ENCODE peak calls at places on chromosome 5, in ten cellular contexts. J is MM.1S, S is IMR-90, P is cardiac muscle cell, L is left ventricle myocardium inferior, G is choroid plexus epithelial cell, Q is coronary artery, N is GM23338, O is Calu3, R is WTC11. Z is an unnamed sample.

GRCh38 chr5:169695919-169696490 is 58.9 kb downstream of the DOCK2 start:
- DNase-seq in J (no peak), S (peak), P (no peak), L (no peak), G (peak), Q (no peak), N (no peak), O (no peak), R (no peak), Z (no peak)

GRCh38 chr5:68122439-68122906 is 93.1 kb upstream of the PIK3R1 start:
- DNase-seq in J (no peak), S (no peak), P (no peak), L (no peak), G (no peak), Q (no peak), N (no peak), O (no peak), R (no peak), Z (no peak)

GRCh38 chr5:65906256-65906655 is 20.1 kb upstream of the ERBIN start:
- DNase-seq in J (no peak), S (no peak), P (no peak), L (no peak), G (no peak), Q (no peak), N (no peak), O (no peak), R (no peak), Z (no peak)

GRCh38 chr5:174624754-174625506 is 99.5 kb upstream of the MSX2 start:
- DNase-seq in J (no peak), S (peak), P (no peak), L (no peak), G (no peak), Q (no peak), N (no peak), O (no peak), R (no peak), Z (no peak)

GRCh38 chr5:58085800-58086199 is 374.1 kb downstream of the PLK2 start:
- DNase-seq in J (no peak), S (peak), P (no peak), L (no peak), G (peak), Q (no peak), N (no peak), O (peak), R (no peak), Z (no peak)

GRCh38 chr5:149409268-149409948 is 30.3 kb upstream of the IL17B start:
- DNase-seq in J (no peak), S (no peak), P (no peak), L (no peak), G (no peak), Q (peak), N (peak), O (no peak), R (no peak), Z (no peak)

GRCh38 chr5:82425591-82425990 is 147.4 kb upstream of the RPS23 start:
- DNase-seq in J (no peak), S (no peak), P (no peak), L (no peak), G (no peak), Q (no peak), N (no peak), O (no peak), R (no peak), Z (no peak)

GRCh38 chr5:65032250-65032649 is 263.5 kb downstream of the CWC27 start:
- DNase-seq in J (no peak), S (peak), P (no peak), L (no peak), G (peak), Q (no peak), N (no peak), O (no peak), R (no peak), Z (no peak)

GRCh38 chr5:51389582-51390463 is 6.6 kb downstream of the ISL1 start:
- DNase-seq in J (no peak), S (no peak), P (peak), L (no peak), G (no peak), Q (no peak), N (peak), O (no peak), R (peak), Z (no peak)

GRCh38 chr5:117455236-117456233 is 880.9 kb upstream of the SEMA6A start:
- DNase-seq in J (peak), S (no peak), P (peak), L (no peak), G (no peak), Q (no peak), N (peak), O (peak), R (peak), Z (no peak)
- TF ChIP-seq CTCF in J (peak), S (no peak), P (peak), L (peak), G (peak), Q (no peak), N (peak), O (peak), R (peak), Z (peak)

DNA sequence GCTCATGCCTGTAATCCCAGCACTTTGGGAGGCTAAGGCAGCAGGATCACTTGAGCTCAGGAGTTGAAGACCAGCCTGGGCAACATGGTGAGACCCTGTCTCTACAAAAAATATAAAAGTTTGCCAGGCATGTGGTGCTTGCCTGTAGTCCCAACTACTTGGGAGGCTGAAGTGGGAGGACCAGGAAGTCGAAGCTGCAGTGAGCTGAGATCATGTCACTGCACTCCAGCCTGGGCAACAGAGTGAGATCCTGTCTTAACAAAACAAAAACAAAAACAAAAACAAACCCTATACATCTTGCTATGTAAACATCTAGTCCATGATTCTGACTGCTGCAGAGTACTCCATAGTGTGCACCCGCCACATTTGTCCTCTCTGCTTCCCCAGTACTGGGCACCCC is 19.8 kb upstream of the PPP2CA start:
- DNase-seq in J (no peak), S (no peak), P (no peak), L (no peak), G (no peak), Q (no peak), N (no peak), O (no peak), R (no peak), Z (no peak)
- TF ChIP-seq CTCF in J (no peak), S (no peak), P (no peak), L (no peak), G (no peak), Q (no peak), N (no peak), O (no peak), R (no peak), Z (no peak)

GRCh38 chr5:122844136-122844915 is 1.1 kb upstream of the SNX24 start:
- DNase-seq in J (peak), S (no peak), P (peak), L (no peak), G (peak), Q (no peak), N (peak), O (no peak), R (no peak), Z (no peak)
- TF ChIP-seq CTCF in J (no peak), S (no peak), P (no peak), L (no peak), G (no peak), Q (no peak), N (no peak), O (no peak), R (no peak), Z (no peak)

DNA sequence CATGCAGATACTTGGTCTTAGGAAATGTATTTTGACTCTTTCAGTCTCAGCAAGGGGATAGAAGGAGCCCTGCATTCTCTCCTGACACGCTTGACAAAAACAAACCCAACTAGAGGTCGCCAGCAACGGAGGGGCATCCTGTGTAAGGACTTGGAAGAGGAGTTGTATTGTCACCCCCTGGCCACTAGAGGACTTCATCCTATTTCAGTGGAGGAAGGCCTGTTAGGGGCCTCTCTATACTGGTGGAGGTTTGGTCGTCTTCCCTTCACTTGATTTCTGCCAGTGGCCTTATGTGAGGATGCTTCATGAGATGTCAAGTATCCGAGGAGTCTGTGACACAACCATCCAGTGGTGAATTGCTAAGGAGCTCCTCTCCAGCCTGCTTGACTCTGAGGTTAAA is 122.8 kb upstream of the STC2 start:
- DNase-seq in J (no peak), S (peak), P (no peak), L (no peak), G (no peak), Q (no peak), N (peak), O (no peak), R (peak), Z (no peak)
- TF ChIP-seq CTCF in J (peak), S (peak), P (peak), L (peak), G (peak), Q (no peak), N (peak), O (peak), R (peak), Z (peak)

GRCh38 chr5:141360685-141361084 is 891 bp downstream of the PCDHGB2 start:
- DNase-seq in J (no peak), S (no peak), P (no peak), L (no peak), G (no peak), Q (no peak), N (no peak), O (no peak), R (no peak), Z (no peak)

GRCh38 chr5:141356133-141356532 is 1.3 kb downstream of the PCDHGA4 start:
- DNase-seq in J (no peak), S (no peak), P (no peak), L (no peak), G (no peak), Q (no peak), N (no peak), O (no peak), R (no peak), Z (no peak)

GRCh38 chr5:141362719-141363118 is 1.2 kb upstream of the PCDHGA5 start:
- DNase-seq in J (no peak), S (no peak), P (no peak), L (no peak), G (no peak), Q (no peak), N (no peak), O (no peak), R (no peak), Z (no peak)

GRCh38 chr5:141356950-141357349 is 2.1 kb downstream of the PCDHGA4 start:
- DNase-seq in J (no peak), S (no peak), P (no peak), L (no peak), G (no peak), Q (no peak), N (no peak), O (no peak), R (no peak), Z (no peak)

DNA sequence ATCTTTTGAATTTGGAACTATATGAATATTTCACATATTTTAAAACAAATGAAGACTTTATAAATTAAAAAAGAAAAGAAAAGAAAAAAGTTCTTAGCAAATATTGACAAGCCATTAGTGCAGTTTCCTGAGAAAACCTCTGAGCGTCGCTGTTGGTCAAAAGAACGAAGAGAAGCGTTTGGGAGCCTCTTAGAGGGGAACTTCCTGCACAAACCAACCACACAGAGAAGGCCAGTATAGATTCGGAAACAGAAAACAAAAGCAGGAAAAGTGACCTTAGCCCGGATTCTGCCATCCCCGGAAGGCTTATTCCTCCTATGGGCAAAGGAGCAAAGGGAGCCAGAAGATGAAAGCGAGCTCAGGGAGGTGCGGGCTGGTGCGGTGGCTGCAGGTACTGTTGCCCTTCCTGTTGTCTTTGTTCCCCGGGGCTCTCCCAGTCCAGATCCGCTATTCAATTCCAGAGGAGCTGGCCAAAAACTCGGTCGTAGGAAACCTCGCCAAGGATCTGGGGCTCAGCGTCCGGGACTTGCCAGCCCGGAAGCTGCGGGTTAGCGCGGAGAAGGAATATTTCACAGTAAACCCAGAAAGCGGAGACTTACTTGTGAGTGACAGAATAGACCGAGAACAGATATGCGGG is at the start of gene PCDHGB2:
- DNase-seq in J (peak), S (peak), P (peak), L (no peak), G (peak), Q (no peak), N (peak), O (no peak), R (peak), Z (no peak)
- TF ChIP-seq CTCF in J (peak), S (peak), P (peak), L (peak), G (peak), Q (no peak), N (peak), O (no peak), R (peak), Z (peak)

GRCh38 chr5:54946306-54946705 is 39.1 kb downstream of the ESM1 start:
- DNase-seq in J (no peak), S (no peak), P (no peak), L (no peak), G (peak), Q (no peak), N (no peak), O (no peak), R (no peak), Z (no peak)

GRCh38 chr5:54942064-54942778 is 43.2 kb downstream of the ESM1 start:
- DNase-seq in J (no peak), S (no peak), P (no peak), L (no peak), G (peak), Q (no peak), N (no peak), O (no peak), R (no peak), Z (no peak)

GRCh38 chr5:54947187-54947586 is 38.2 kb downstream of the ESM1 start:
- DNase-seq in J (no peak), S (no peak), P (no peak), L (no peak), G (no peak), Q (no peak), N (no peak), O (no peak), R (no peak), Z (no peak)

GRCh38 chr5:54944364-54944763 is 41.0 kb downstream of the ESM1 start:
- DNase-seq in J (peak), S (peak), P (peak), L (no peak), G (peak), Q (no peak), N (peak), O (peak), R (no peak), Z (no peak)
- TF ChIP-seq CTCF in J (peak), S (peak), P (peak), L (peak), G (peak), Q (peak), N (peak), O (peak), R (peak), Z (peak)

DNA sequence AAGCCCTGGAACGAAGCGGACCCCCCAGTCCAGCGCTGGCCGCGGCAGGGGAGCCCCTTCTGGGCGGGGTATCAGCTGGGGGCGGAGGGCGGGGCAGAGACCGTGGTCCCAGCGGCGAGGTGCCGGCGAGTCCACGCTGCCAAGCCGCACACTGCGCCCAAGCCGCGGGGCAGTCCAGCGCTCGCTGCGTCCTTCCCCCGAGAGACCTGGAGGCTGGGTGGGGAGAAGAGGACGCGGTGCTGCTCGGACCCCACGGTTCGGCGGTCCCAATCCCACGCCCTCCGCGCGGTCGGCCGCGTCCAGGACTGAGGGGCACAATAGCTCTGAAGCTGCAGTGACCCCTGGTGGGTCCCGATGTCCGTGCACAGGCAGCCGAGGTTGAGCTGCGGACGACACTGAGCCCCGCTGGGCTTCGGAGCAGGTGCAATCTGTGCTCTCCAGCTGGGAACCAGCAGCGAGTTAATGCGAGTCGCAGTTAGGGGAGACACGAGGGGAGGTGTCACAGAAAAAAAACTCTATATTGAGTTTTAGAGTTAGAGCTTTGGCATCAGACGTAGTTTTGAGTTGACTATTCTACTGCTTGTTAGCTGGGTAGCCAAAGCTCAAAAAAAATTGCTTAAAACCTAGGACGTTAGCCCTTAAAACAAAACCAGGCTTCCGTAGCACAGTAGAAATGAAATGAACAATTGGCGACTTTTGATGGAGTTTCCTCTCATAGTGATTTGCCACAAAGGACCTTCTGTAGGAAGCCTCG is 1.2 kb upstream of the EPB41L4A start:
- DNase-seq in J (peak), S (peak), P (peak), L (peak), G (peak), Q (peak), N (peak), O (peak), R (peak), Z (peak)
- TF ChIP-seq CTCF in J (peak), S (peak), P (peak), L (peak), G (peak), Q (peak), N (peak), O (peak), R (peak), Z (peak)